ENCODE peak calls at places on chromosome 20, in eight cellular contexts. Q is CD8-positive, alpha-beta memory T cell; M is NCI-H1436; P is epithelial cell of prostate; U is GOT3; A is HuH-7.5; H is stimulated activated CD4-positive, alpha-beta T cell treated with anti-CD3 and anti-CD28 coated beads, Interleukin-2, amount 100 ng/mL, for 4 hours; K is Jurkat, Clone E6-1. J is an unnamed sample.

GRCh38 chr20:14536738-14537137 is 199.3 kb upstream of the FLRT3 start:
- DNase-seq in K (no peak), P (no peak), H (no peak), Q (no peak), U (no peak), A (no peak), M (no peak), J (no peak)

GRCh38 chr20:38590682-38591483 is 9.9 kb downstream of the ADIG start:
- DNase-seq in U (no peak), H (no peak), K (no peak), Q (no peak), P (no peak), M (no peak), A (no peak), J (no peak)

GRCh38 chr20:53216478-53216855 is 244.3 kb downstream of the TSHZ2 start:
- DNase-seq in M (no peak), H (no peak), U (no peak), Q (no peak), A (no peak), P (no peak), K (no peak), J (no peak)

GRCh38 chr20:11492391-11492790 is 425.3 kb upstream of the BTBD3 start:
- DNase-seq in U (no peak), A (no peak), P (no peak), Q (no peak), K (no peak), H (no peak), M (no peak), J (no peak)

GRCh38 chr20:20680991-20681508 is 31.4 kb downstream of the RALGAPA2 start:
- DNase-seq in K (no peak), M (no peak), P (no peak), Q (no peak), U (no peak), H (no peak), A (no peak), J (no peak)

GRCh38 chr20:36153204-36153603 is 1.3 kb upstream of the EPB41L1 start:
- DNase-seq in K (no peak), U (no peak), A (no peak), M (no peak), P (no peak), Q (no peak), H (no peak), J (no peak)

GRCh38 chr20:61757678-61758555 is 307.8 kb downstream of the TAF4 start:
- DNase-seq in K (no peak), Q (no peak), M (no peak), H (no peak), A (no peak), U (peak), P (no peak), J (peak)

GRCh38 chr20:40984496-40984895 is 44.1 kb upstream of the TOP1 start:
- DNase-seq in A (no peak), H (no peak), Q (no peak), K (no peak), U (no peak), M (no peak), P (no peak), J (no peak)

GRCh38 chr20:40148886-40149285 is 540.1 kb downstream of the MAFB start:
- DNase-seq in K (no peak), U (no peak), H (no peak), M (no peak), P (no peak), Q (no peak), A (no peak), J (no peak)

GRCh38 chr20:64058536-64058935 is 4.5 kb upstream of the TCEA2 start:
- DNase-seq in K (no peak), A (no peak), M (no peak), P (no peak), Q (no peak), H (no peak), U (no peak), J (no peak)

GRCh38 chr20:6956574-6956973 is 189.1 kb downstream of the BMP2 start:
- DNase-seq in K (no peak), P (peak), Q (no peak), H (no peak), M (no peak), A (no peak), U (no peak), J (peak)

GRCh38 chr20:58169441-58169840 is 59.0 kb downstream of the ANKRD60 start:
- DNase-seq in K (no peak), P (no peak), Q (no peak), U (no peak), H (no peak), M (no peak), A (no peak), J (peak)

GRCh38 chr20:37990571-37991151 is 42.6 kb downstream of the TTI1 start:
- DNase-seq in M (no peak), U (no peak), K (no peak), Q (peak), A (no peak), P (peak), H (no peak), J (peak)

GRCh38 chr20:44785768-44786167 is 24.6 kb downstream of the RIMS4 start:
- DNase-seq in U (no peak), H (no peak), P (no peak), K (no peak), Q (no peak), M (no peak), A (no peak), J (no peak)

GRCh38 chr20:23626040-23626620 is 11.6 kb downstream of the CST3 start:
- DNase-seq in H (no peak), U (no peak), K (no peak), P (peak), Q (no peak), A (no peak), M (no peak), J (peak)

GRCh38 chr20:53655909-53656652 is 62.4 kb upstream of the ZNF217 start:
- DNase-seq in P (no peak), A (peak), Q (no peak), K (no peak), H (no peak), U (no peak), M (no peak), J (no peak)

GRCh38 chr20:7843613-7844012 is 96.6 kb downstream of the HAO1 start:
- DNase-seq in K (no peak), H (no peak), A (no peak), Q (no peak), P (no peak), M (no peak), U (no peak), J (peak)

GRCh38 chr20:33516882-33517281 is 27.0 kb downstream of the CBFA2T2 start:
- DNase-seq in P (no peak), M (peak), U (no peak), Q (no peak), K (peak), A (no peak), H (no peak), J (peak)

GRCh38 chr20:46512943-46513844 is at the start of gene ZNF334:
- DNase-seq in U (no peak), Q (no peak), M (peak), K (no peak), P (no peak), A (no peak), H (no peak), J (peak)

GRCh38 chr20:1108437-1108920 is 9.9 kb upstream of the PSMF1 start:
- DNase-seq in A (peak), K (peak), U (no peak), P (no peak), Q (peak), M (peak), H (peak), J (peak)

GRCh38 chr20:11178946-11179654 is 505.3 kb upstream of the JAG1 start:
- DNase-seq in H (no peak), K (no peak), Q (no peak), U (no peak), M (no peak), A (no peak), P (peak), J (peak)

GRCh38 chr20:31849306-31849930 is 4.0 kb upstream of the FOXS1 start:
- DNase-seq in P (peak), M (peak), K (no peak), H (no peak), Q (no peak), A (no peak), U (no peak), J (no peak)

GRCh38 chr20:32285621-32286334 is 8.3 kb downstream of the KIF3B start:
- DNase-seq in A (no peak), U (no peak), K (peak), Q (peak), P (no peak), M (no peak), H (no peak), J (peak)

GRCh38 chr20:4949833-4950178 is 51.5 kb downstream of the SLC23A2 start:
- DNase-seq in U (no peak), P (no peak), H (no peak), K (peak), A (no peak), Q (no peak), M (no peak), J (peak)

J was measured in amniotic epithelial cell.